ENCODE peak calls at places on chromosomes 12 and 14, in ten cellular contexts. One of them, this sample, is unnamed.

GRCh38 chr14:38098074-38098846 is 109.4 kb upstream of the SSTR1 start:
- DNase-seq in cardiac muscle cell: peak; percentile 6
- DNase-seq in WTC11: no peak
- DNase-seq in activated CD8-positive, alpha-beta memory T cell treated with anti-CD3 and anti-CD28 coated beads for 24 hours: no peak
- DNase-seq in SW480: no peak
- DNase-seq in activated CD4-positive, alpha-beta T cell treated with anti-CD3 and anti-CD28 coated beads, Interleukin-2, amount 50 U/mL, for 48 hours: no peak
- DNase-seq in H9: no peak
- DNase-seq in aorta: peak; percentile 34
- DNase-seq in AG04450: peak; percentile 76
- DNase-seq in ACHN: peak; percentile 50
- DNase-seq in this sample: no peak

GRCh38 chr12:42282301-42282700 is 43.6 kb downstream of the ZCRB1 start:
- DNase-seq in cardiac muscle cell: no peak
- DNase-seq in WTC11: no peak
- DNase-seq in activated CD8-positive, alpha-beta memory T cell treated with anti-CD3 and anti-CD28 coated beads for 24 hours: no peak
- DNase-seq in SW480: no peak
- DNase-seq in activated CD4-positive, alpha-beta T cell treated with anti-CD3 and anti-CD28 coated beads, Interleukin-2, amount 50 U/mL, for 48 hours: no peak
- DNase-seq in H9: no peak
- DNase-seq in aorta: no peak
- DNase-seq in AG04450: no peak
- DNase-seq in ACHN: no peak
- DNase-seq in this sample: no peak

GRCh38 chr12:42262271-42262670 is 24.2 kb upstream of the YAF2 start:
- DNase-seq in cardiac muscle cell: no peak
- DNase-seq in WTC11: no peak
- DNase-seq in activated CD8-positive, alpha-beta memory T cell treated with anti-CD3 and anti-CD28 coated beads for 24 hours: no peak
- DNase-seq in SW480: no peak
- DNase-seq in activated CD4-positive, alpha-beta T cell treated with anti-CD3 and anti-CD28 coated beads, Interleukin-2, amount 50 U/mL, for 48 hours: no peak
- DNase-seq in H9: no peak
- DNase-seq in aorta: no peak
- DNase-seq in AG04450: no peak
- DNase-seq in ACHN: no peak
- DNase-seq in this sample: no peak

GRCh38 chr12:7190268-7191055 is 976 bp downstream of the PEX5 start:
- DNase-seq in cardiac muscle cell: peak; percentile 21
- DNase-seq in WTC11: peak; percentile 24
- DNase-seq in activated CD8-positive, alpha-beta memory T cell treated with anti-CD3 and anti-CD28 coated beads for 24 hours: peak; percentile 72
- DNase-seq in SW480: peak; percentile 34
- DNase-seq in activated CD4-positive, alpha-beta T cell treated with anti-CD3 and anti-CD28 coated beads, Interleukin-2, amount 50 U/mL, for 48 hours: no peak
- DNase-seq in H9: peak; percentile 59
- DNase-seq in aorta: peak; percentile 66
- DNase-seq in AG04450: no peak
- DNase-seq in ACHN: peak; percentile 10
- DNase-seq in this sample: peak; percentile 84

GRCh38 chr14:99391671-99392070 is 89.0 kb downstream of the SETD3 start:
- DNase-seq in cardiac muscle cell: peak; percentile 10
- DNase-seq in WTC11: no peak
- DNase-seq in activated CD8-positive, alpha-beta memory T cell treated with anti-CD3 and anti-CD28 coated beads for 24 hours: no peak
- DNase-seq in SW480: no peak
- DNase-seq in activated CD4-positive, alpha-beta T cell treated with anti-CD3 and anti-CD28 coated beads, Interleukin-2, amount 50 U/mL, for 48 hours: no peak
- DNase-seq in H9: no peak
- DNase-seq in aorta: no peak
- DNase-seq in AG04450: no peak
- DNase-seq in ACHN: no peak
- DNase-seq in this sample: no peak

GRCh38 chr12:56947633-56948535 is 9.5 kb downstream of the RDH16 start:
- DNase-seq in cardiac muscle cell: peak; percentile 24
- DNase-seq in WTC11: peak; percentile 28
- DNase-seq in activated CD8-positive, alpha-beta memory T cell treated with anti-CD3 and anti-CD28 coated beads for 24 hours: no peak
- DNase-seq in SW480: peak; percentile 13
- DNase-seq in activated CD4-positive, alpha-beta T cell treated with anti-CD3 and anti-CD28 coated beads, Interleukin-2, amount 50 U/mL, for 48 hours: no peak
- DNase-seq in H9: no peak
- DNase-seq in aorta: no peak
- DNase-seq in AG04450: no peak
- DNase-seq in ACHN: peak; percentile 30
- DNase-seq in this sample: no peak

GRCh38 chr14:69610020-69610858 is 1.2 kb upstream of the SUSD6 start:
- DNase-seq in cardiac muscle cell: no peak
- DNase-seq in WTC11: no peak
- DNase-seq in activated CD8-positive, alpha-beta memory T cell treated with anti-CD3 and anti-CD28 coated beads for 24 hours: no peak
- DNase-seq in SW480: no peak
- DNase-seq in activated CD4-positive, alpha-beta T cell treated with anti-CD3 and anti-CD28 coated beads, Interleukin-2, amount 50 U/mL, for 48 hours: no peak
- DNase-seq in H9: no peak
- DNase-seq in aorta: no peak
- DNase-seq in AG04450: no peak
- DNase-seq in ACHN: no peak
- DNase-seq in this sample: no peak

GRCh38 chr14:102922490-102923200 is at the start of gene AMN:
- DNase-seq in cardiac muscle cell: peak; percentile 21
- DNase-seq in WTC11: peak; percentile 51
- DNase-seq in activated CD8-positive, alpha-beta memory T cell treated with anti-CD3 and anti-CD28 coated beads for 24 hours: no peak
- DNase-seq in SW480: no peak
- DNase-seq in activated CD4-positive, alpha-beta T cell treated with anti-CD3 and anti-CD28 coated beads, Interleukin-2, amount 50 U/mL, for 48 hours: no peak
- DNase-seq in H9: peak; percentile 53
- DNase-seq in aorta: peak; percentile 42
- DNase-seq in AG04450: no peak
- DNase-seq in ACHN: peak; percentile 48
- DNase-seq in this sample: peak; percentile 73

GRCh38 chr12:94089891-94090290 is 58.5 kb upstream of the PLXNC1 start:
- DNase-seq in cardiac muscle cell: peak; percentile 89
- DNase-seq in WTC11: no peak
- DNase-seq in activated CD8-positive, alpha-beta memory T cell treated with anti-CD3 and anti-CD28 coated beads for 24 hours: no peak
- DNase-seq in SW480: no peak
- DNase-seq in activated CD4-positive, alpha-beta T cell treated with anti-CD3 and anti-CD28 coated beads, Interleukin-2, amount 50 U/mL, for 48 hours: no peak
- DNase-seq in H9: no peak
- DNase-seq in aorta: no peak
- DNase-seq in AG04450: no peak
- DNase-seq in ACHN: no peak
- DNase-seq in this sample: no peak

GRCh38 chr12:5376591-5377207 is 55.2 kb upstream of the NTF3 start:
- DNase-seq in cardiac muscle cell: no peak
- DNase-seq in WTC11: no peak
- DNase-seq in activated CD8-positive, alpha-beta memory T cell treated with anti-CD3 and anti-CD28 coated beads for 24 hours: no peak
- DNase-seq in SW480: peak; percentile 66
- DNase-seq in activated CD4-positive, alpha-beta T cell treated with anti-CD3 and anti-CD28 coated beads, Interleukin-2, amount 50 U/mL, for 48 hours: no peak
- DNase-seq in H9: no peak
- DNase-seq in aorta: no peak
- DNase-seq in AG04450: no peak
- DNase-seq in ACHN: no peak
- DNase-seq in this sample: no peak

GRCh38 chr12:124910561-124911478 is 3.6 kb downstream of the UBC start:
- DNase-seq in cardiac muscle cell: peak; percentile 43
- DNase-seq in WTC11: no peak
- DNase-seq in activated CD8-positive, alpha-beta memory T cell treated with anti-CD3 and anti-CD28 coated beads for 24 hours: no peak
- DNase-seq in SW480: no peak
- DNase-seq in activated CD4-positive, alpha-beta T cell treated with anti-CD3 and anti-CD28 coated beads, Interleukin-2, amount 50 U/mL, for 48 hours: no peak
- DNase-seq in H9: no peak
- DNase-seq in aorta: no peak
- DNase-seq in AG04450: no peak
- DNase-seq in ACHN: peak; percentile 64
- DNase-seq in this sample: no peak

GRCh38 chr12:54394281-54394719 is 9.8 kb upstream of the ZNF385A start:
- DNase-seq in cardiac muscle cell: peak; percentile 65
- DNase-seq in WTC11: peak; percentile 80
- DNase-seq in activated CD8-positive, alpha-beta memory T cell treated with anti-CD3 and anti-CD28 coated beads for 24 hours: peak; percentile 68
- DNase-seq in SW480: peak; percentile 51
- DNase-seq in activated CD4-positive, alpha-beta T cell treated with anti-CD3 and anti-CD28 coated beads, Interleukin-2, amount 50 U/mL, for 48 hours: peak; percentile 67
- DNase-seq in H9: peak; percentile 78
- DNase-seq in aorta: no peak
- DNase-seq in AG04450: no peak
- DNase-seq in ACHN: peak; percentile 68
- DNase-seq in this sample: peak; percentile 18

GRCh38 chr14:89805501-89805900 is 149.0 kb downstream of the EFCAB11 start:
- DNase-seq in cardiac muscle cell: no peak
- DNase-seq in WTC11: no peak
- DNase-seq in activated CD8-positive, alpha-beta memory T cell treated with anti-CD3 and anti-CD28 coated beads for 24 hours: no peak
- DNase-seq in SW480: no peak
- DNase-seq in activated CD4-positive, alpha-beta T cell treated with anti-CD3 and anti-CD28 coated beads, Interleukin-2, amount 50 U/mL, for 48 hours: no peak
- DNase-seq in H9: no peak
- DNase-seq in aorta: no peak
- DNase-seq in AG04450: no peak
- DNase-seq in ACHN: no peak
- DNase-seq in this sample: no peak

GRCh38 chr12:111766608-111767361 is at the start of gene ALDH2:
- DNase-seq in cardiac muscle cell: peak; percentile 79
- DNase-seq in WTC11: peak; percentile 89
- DNase-seq in activated CD8-positive, alpha-beta memory T cell treated with anti-CD3 and anti-CD28 coated beads for 24 hours: peak; percentile 77
- DNase-seq in SW480: peak; percentile 69
- DNase-seq in activated CD4-positive, alpha-beta T cell treated with anti-CD3 and anti-CD28 coated beads, Interleukin-2, amount 50 U/mL, for 48 hours: peak; percentile 34
- DNase-seq in H9: peak; percentile 93
- DNase-seq in aorta: peak; percentile 83
- DNase-seq in AG04450: no peak
- DNase-seq in ACHN: peak; percentile 62
- DNase-seq in this sample: peak; percentile 93

GRCh38 chr12:48003226-48004038 is 844 bp downstream of the COL2A1 start:
- DNase-seq in cardiac muscle cell: peak; percentile 12
- DNase-seq in WTC11: peak; percentile 45
- DNase-seq in activated CD8-positive, alpha-beta memory T cell treated with anti-CD3 and anti-CD28 coated beads for 24 hours: peak; percentile 68
- DNase-seq in SW480: no peak
- DNase-seq in activated CD4-positive, alpha-beta T cell treated with anti-CD3 and anti-CD28 coated beads, Interleukin-2, amount 50 U/mL, for 48 hours: peak; percentile 28
- DNase-seq in H9: peak; percentile 49
- DNase-seq in aorta: no peak
- DNase-seq in AG04450: no peak
- DNase-seq in ACHN: no peak
- DNase-seq in this sample: peak; percentile 46

GRCh38 chr14:105830171-105830570 is 303.8 kb downstream of the TMEM121 start:
- DNase-seq in cardiac muscle cell: no peak
- DNase-seq in WTC11: no peak
- DNase-seq in activated CD8-positive, alpha-beta memory T cell treated with anti-CD3 and anti-CD28 coated beads for 24 hours: no peak
- DNase-seq in SW480: no peak
- DNase-seq in activated CD4-positive, alpha-beta T cell treated with anti-CD3 and anti-CD28 coated beads, Interleukin-2, amount 50 U/mL, for 48 hours: no peak
- DNase-seq in H9: no peak
- DNase-seq in aorta: no peak
- DNase-seq in AG04450: no peak
- DNase-seq in ACHN: no peak
- DNase-seq in this sample: no peak

GRCh38 chr14:101977311-101978071 is 13.1 kb downstream of the DYNC1H1 start:
- DNase-seq in cardiac muscle cell: no peak
- DNase-seq in WTC11: no peak
- DNase-seq in activated CD8-positive, alpha-beta memory T cell treated with anti-CD3 and anti-CD28 coated beads for 24 hours: no peak
- DNase-seq in SW480: no peak
- DNase-seq in activated CD4-positive, alpha-beta T cell treated with anti-CD3 and anti-CD28 coated beads, Interleukin-2, amount 50 U/mL, for 48 hours: no peak
- DNase-seq in H9: no peak
- DNase-seq in aorta: no peak
- DNase-seq in AG04450: no peak
- DNase-seq in ACHN: no peak
- DNase-seq in this sample: no peak

GRCh38 chr12:93311827-93312226 is 65.9 kb upstream of the NUDT4 start:
- DNase-seq in cardiac muscle cell: no peak
- DNase-seq in WTC11: no peak
- DNase-seq in activated CD8-positive, alpha-beta memory T cell treated with anti-CD3 and anti-CD28 coated beads for 24 hours: no peak
- DNase-seq in SW480: no peak
- DNase-seq in activated CD4-positive, alpha-beta T cell treated with anti-CD3 and anti-CD28 coated beads, Interleukin-2, amount 50 U/mL, for 48 hours: no peak
- DNase-seq in H9: no peak
- DNase-seq in aorta: no peak
- DNase-seq in AG04450: no peak
- DNase-seq in ACHN: no peak
- DNase-seq in this sample: no peak

GRCh38 chr12:47964102-47964723 is 817 bp downstream of the TMEM106C start:
- DNase-seq in cardiac muscle cell: peak; percentile 18
- DNase-seq in WTC11: no peak
- DNase-seq in activated CD8-positive, alpha-beta memory T cell treated with anti-CD3 and anti-CD28 coated beads for 24 hours: no peak
- DNase-seq in SW480: peak; percentile 25
- DNase-seq in activated CD4-positive, alpha-beta T cell treated with anti-CD3 and anti-CD28 coated beads, Interleukin-2, amount 50 U/mL, for 48 hours: peak; percentile 23
- DNase-seq in H9: peak; percentile 62
- DNase-seq in aorta: no peak
- DNase-seq in AG04450: no peak
- DNase-seq in ACHN: peak; percentile 17
- DNase-seq in this sample: peak; percentile 35

GRCh38 chr14:50875359-50876090 is 3.7 kb downstream of the ABHD12B start:
- DNase-seq in cardiac muscle cell: no peak
- DNase-seq in WTC11: no peak
- DNase-seq in activated CD8-positive, alpha-beta memory T cell treated with anti-CD3 and anti-CD28 coated beads for 24 hours: peak; percentile 75
- DNase-seq in SW480: peak; percentile 98
- DNase-seq in activated CD4-positive, alpha-beta T cell treated with anti-CD3 and anti-CD28 coated beads, Interleukin-2, amount 50 U/mL, for 48 hours: peak; percentile 75
- DNase-seq in H9: no peak
- DNase-seq in aorta: no peak
- DNase-seq in AG04450: no peak
- DNase-seq in ACHN: no peak
- DNase-seq in this sample: no peak

GRCh38 chr14:21268612-21269251 is 510 bp downstream of the HNRNPC start:
- DNase-seq in cardiac muscle cell: peak; percentile 78
- DNase-seq in WTC11: no peak
- DNase-seq in activated CD8-positive, alpha-beta memory T cell treated with anti-CD3 and anti-CD28 coated beads for 24 hours: no peak
- DNase-seq in SW480: peak; percentile 68
- DNase-seq in activated CD4-positive, alpha-beta T cell treated with anti-CD3 and anti-CD28 coated beads, Interleukin-2, amount 50 U/mL, for 48 hours: peak; percentile 48
- DNase-seq in H9: no peak
- DNase-seq in aorta: no peak
- DNase-seq in AG04450: no peak
- DNase-seq in ACHN: peak; percentile 66
- DNase-seq in this sample: no peak

GRCh38 chr14:23646648-23647549 is 10.7 kb downstream of the DHRS2 start:
- DNase-seq in cardiac muscle cell: no peak
- DNase-seq in WTC11: no peak
- DNase-seq in activated CD8-positive, alpha-beta memory T cell treated with anti-CD3 and anti-CD28 coated beads for 24 hours: no peak
- DNase-seq in SW480: no peak
- DNase-seq in activated CD4-positive, alpha-beta T cell treated with anti-CD3 and anti-CD28 coated beads, Interleukin-2, amount 50 U/mL, for 48 hours: no peak
- DNase-seq in H9: no peak
- DNase-seq in aorta: no peak
- DNase-seq in AG04450: no peak
- DNase-seq in ACHN: peak; percentile 19
- DNase-seq in this sample: no peak

GRCh38 chr12:130127909-130128763 is 34.1 kb upstream of the FZD10 start:
- DNase-seq in cardiac muscle cell: no peak
- DNase-seq in WTC11: no peak
- DNase-seq in activated CD8-positive, alpha-beta memory T cell treated with anti-CD3 and anti-CD28 coated beads for 24 hours: no peak
- DNase-seq in SW480: no peak
- DNase-seq in activated CD4-positive, alpha-beta T cell treated with anti-CD3 and anti-CD28 coated beads, Interleukin-2, amount 50 U/mL, for 48 hours: no peak
- DNase-seq in H9: no peak
- DNase-seq in aorta: peak; percentile 62
- DNase-seq in AG04450: no peak
- DNase-seq in ACHN: no peak
- DNase-seq in this sample: peak; percentile 83